ENCODE peak calls at places on chromosomes 2 and 18, in five cellular contexts. B is heart right ventricle, Z is T-helper 2 cell, X is NAMALWA, Y is cardiac muscle cell. R is an unnamed sample.

GRCh38 chr2:119721904-119722303 is 37.8 kb upstream of the PTPN4 start:
- DNase-seq in Z (no peak), B (no peak), Y (no peak), X (no peak), R (no peak)

GRCh38 chr2:118246726-118247125 is 158.5 kb downstream of the INSIG2 start:
- DNase-seq in X (no peak), B (peak), Z (no peak), Y (no peak), R (no peak)

GRCh38 chr2:122077771-122078170 is 322.3 kb downstream of the TSN start:
- DNase-seq in B (no peak), Y (no peak), Z (no peak), X (no peak), R (no peak)

GRCh38 chr2:223865907-223866508 is 28.6 kb upstream of the AP1S3 start:
- DNase-seq in Y (no peak), Z (no peak), X (no peak), B (no peak), R (no peak)

GRCh38 chr2:215290980-215291599 is 20.8 kb upstream of the ATIC start:
- DNase-seq in B (no peak), Y (no peak), Z (no peak), X (no peak), R (no peak)

GRCh38 chr2:237099804-237100203 is 14.1 kb downstream of the COPS8 start:
- DNase-seq in B (no peak), Z (no peak), X (no peak), Y (no peak), R (no peak)

GRCh38 chr2:221518937-221519635 is 53.0 kb downstream of the EPHA4 start:
- DNase-seq in Y (no peak), X (no peak), B (no peak), Z (no peak), R (no peak)

GRCh38 chr2:18094277-18094676 is 215.8 kb downstream of the KCNS3 start:
- DNase-seq in B (no peak), X (no peak), Y (no peak), Z (no peak), R (no peak)

GRCh38 chr2:151374426-151374825 is 17.0 kb downstream of the TNFAIP6 start:
- DNase-seq in X (no peak), Y (no peak), B (no peak), Z (no peak), R (no peak)

GRCh38 chr18:55541571-55541970 is 46.4 kb downstream of the TCF4 start:
- DNase-seq in B (no peak), X (no peak), Z (no peak), Y (no peak), R (no peak)

GRCh38 chr2:105541189-105542050 is 142.6 kb upstream of the FHL2 start:
- DNase-seq in B (no peak), X (no peak), Y (no peak), Z (no peak), R (no peak)

GRCh38 chr2:177403822-177404221 is 11.2 kb downstream of the AGPS start:
- DNase-seq in Z (no peak), Y (no peak), B (no peak), X (no peak), R (no peak)

GRCh38 chr18:42038936-42039335 is 83.9 kb downstream of the PIK3C3 start:
- DNase-seq in Y (no peak), X (no peak), Z (no peak), B (no peak), R (no peak)

GRCh38 chr2:213187833-213188532 is 36.6 kb upstream of the IKZF2 start:
- DNase-seq in Z (no peak), B (no peak), X (no peak), Y (peak), R (peak)

GRCh38 chr18:48715651-48716354 is 177.0 kb downstream of the CTIF start:
- DNase-seq in X (peak), B (no peak), Y (no peak), Z (no peak), R (no peak)

GRCh38 chr18:29145993-29146539 is 969.1 kb upstream of the CDH2 start:
- DNase-seq in Y (no peak), B (no peak), X (no peak), Z (no peak), R (no peak)

GRCh38 chr2:13001408-13001807 is 284.7 kb downstream of the TRIB2 start:
- DNase-seq in Y (no peak), X (no peak), B (no peak), Z (no peak), R (no peak)

GRCh38 chr2:29456429-29456828 is 341.2 kb downstream of the CLIP4 start:
- DNase-seq in B (no peak), Y (no peak), X (no peak), Z (no peak), R (no peak)

GRCh38 chr2:122634261-122634660 is 878.8 kb downstream of the TSN start:
- DNase-seq in X (no peak), Y (no peak), Z (no peak), B (no peak), R (no peak)

GRCh38 chr2:201432038-201432437 is 19.2 kb downstream of the TRAK2 start:
- DNase-seq in X (no peak), B (no peak), Z (no peak), Y (no peak), R (no peak)